ENCODE peak calls at places on chromosomes 4 and X, in six cellular contexts. P is GDM1, W is AG04450, O is NB4, T is G401, D is Calu3. S is an unnamed sample.

GRCh38 chrX:123884809-123885408 is 25.1 kb downstream of the XIAP start:
- DNase-seq in P (no peak), W (no peak), T (peak; percentile 62), O (peak; percentile 64), D (peak; percentile 42), S (no peak)

GRCh38 chr4:73952352-73952751 is 29.5 kb downstream of the PF4 start:
- DNase-seq in W (no peak), O (no peak), D (no peak), T (no peak), P (no peak), S (no peak)

GRCh38 chr4:137674066-137674465 is 141.8 kb upstream of the PCDH18 start:
- DNase-seq in T (no peak), W (no peak), D (no peak), P (no peak), O (no peak), S (no peak)

GRCh38 chrX:104697264-104697663 is 131.3 kb downstream of the IL1RAPL2 start:
- DNase-seq in W (no peak), P (no peak), D (no peak), T (no peak), O (no peak), S (no peak)

GRCh38 chrX:104112326-104112951 is at the start of gene ZCCHC18:
- DNase-seq in D (peak; percentile 30), P (no peak), O (peak; percentile 53), T (peak; percentile 63), W (no peak), S (peak; percentile 67)

GRCh38 chr4:149347139-149347538 is 468.5 kb downstream of the IQCM start:
- DNase-seq in D (no peak), T (no peak), P (no peak), W (no peak), O (no peak), S (no peak)

GRCh38 chrX:24203072-24203808 is 53.7 kb downstream of the ZFX start:
- DNase-seq in W (no peak), P (no peak), T (no peak), O (no peak), D (no peak), S (no peak)

GRCh38 chrX:153307546-153308175 is 13.9 kb downstream of the PNMA6F start:
- DNase-seq in D (no peak), O (peak; percentile 45), P (no peak), T (no peak), W (no peak), S (no peak)

GRCh38 chr4:86582453-86582852 is 11.7 kb upstream of the PTPN13 start:
- DNase-seq in O (peak; percentile 43), T (no peak), D (peak; percentile 11), W (no peak), P (no peak), S (no peak)

GRCh38 chr4:184653650-184654049 is 4.1 kb downstream of the PRIMPOL start:
- DNase-seq in O (no peak), D (no peak), T (no peak), P (no peak), W (peak; percentile 37), S (no peak)

GRCh38 chrX:39162322-39162721 is 361.1 kb downstream of the MID1IP1 start:
- DNase-seq in T (no peak), P (no peak), W (no peak), O (no peak), D (no peak), S (peak; percentile 44)

GRCh38 chr4:37827030-37827705 is 682 bp downstream of the PGM2 start:
- DNase-seq in O (peak; percentile 56), W (no peak), T (peak; percentile 37), D (peak; percentile 26), P (no peak), S (no peak)

GRCh38 chrX:39507034-39507433 is 590.7 kb downstream of the BCOR start:
- DNase-seq in O (no peak), P (no peak), T (no peak), D (no peak), W (no peak), S (no peak)

GRCh38 chr4:26223160-26223559 is 97.7 kb upstream of the RBPJ start:
- DNase-seq in O (no peak), W (no peak), D (no peak), T (no peak), P (no peak), S (no peak)

GRCh38 chrX:40108084-40108958 is 10.6 kb upstream of the BCOR start:
- DNase-seq in D (peak; percentile 71), O (no peak), T (peak; percentile 42), W (no peak), P (no peak), S (peak; percentile 52)

S was measured in Right ventricle myocardium superior.